ENCODE peak calls at places on chromosomes 6 and 20, in five cellular contexts. S, G, K, L and U are unnamed samples.

GRCh38 chr20:45347936-45348809 is at the start of gene SDC4:
- DNase-seq in S (no peak), G (peak), K (peak), L (peak), U (no peak)

GRCh38 chr6:6629416-6629815 is 40.9 kb downstream of the LY86 start:
- DNase-seq in S (no peak), G (no peak), K (no peak), L (no peak), U (no peak)

GRCh38 chr20:62953839-62954703 is 1.6 kb downstream of the SLC17A9 start:
- DNase-seq in S (peak), G (peak), K (peak), L (peak), U (peak)

GRCh38 chr6:66772785-66773184 is 1065.8 kb upstream of the EYS start:
- DNase-seq in S (no peak), G (no peak), K (no peak), L (no peak), U (no peak)

GRCh38 chr6:166757226-166758135 is 130.4 kb upstream of the RPS6KA2 start:
- DNase-seq in S (no peak), G (peak), K (no peak), L (no peak), U (peak)

GRCh38 chr6:3271756-3272155 is 13.0 kb downstream of the PSMG4 start:
- DNase-seq in S (no peak), G (no peak), K (no peak), L (no peak), U (no peak)

GRCh38 chr6:32192608-32193039 is at the start of gene GPSM3:
- DNase-seq in S (peak), G (peak), K (peak), L (peak), U (peak)

GRCh38 chr6:153208706-153209105 is 77.6 kb upstream of the RGS17 start:
- DNase-seq in S (no peak), G (no peak), K (no peak), L (no peak), U (no peak)

GRCh38 chr6:135488023-135488422 is 9.5 kb downstream of the AHI1 start:
- DNase-seq in S (no peak), G (no peak), K (no peak), L (no peak), U (no peak)

GRCh38 chr20:48238781-48239180 is 453.5 kb upstream of the SULF2 start:
- DNase-seq in S (no peak), G (no peak), K (peak), L (no peak), U (no peak)

GRCh38 chr20:23083553-23084220 is 2.4 kb downstream of the CD93 start:
- DNase-seq in S (no peak), G (no peak), K (no peak), L (no peak), U (no peak)

GRCh38 chr6:46078294-46078693 is 51.5 kb upstream of the ENPP4 start:
- DNase-seq in S (no peak), G (no peak), K (no peak), L (no peak), U (no peak)

GRCh38 chr6:160974304-160974771 is 17.2 kb upstream of the MAP3K4 start:
- DNase-seq in S (no peak), G (no peak), K (peak), L (no peak), U (no peak)

GRCh38 chr6:160911949-160912348 is 79.6 kb upstream of the MAP3K4 start:
- DNase-seq in S (no peak), G (no peak), K (no peak), L (no peak), U (no peak)

GRCh38 chr20:52683761-52684160 is 288.4 kb upstream of the TSHZ2 start:
- DNase-seq in S (no peak), G (no peak), K (no peak), L (no peak), U (no peak)

GRCh38 chr6:15433517-15433874 is 187.6 kb downstream of the JARID2 start:
- DNase-seq in S (no peak), G (no peak), K (no peak), L (no peak), U (no peak)

GRCh38 chr20:50572922-50573777 is 63.0 kb downstream of the PTPN1 start:
- DNase-seq in S (no peak), G (peak), K (peak), L (no peak), U (no peak)

GRCh38 chr20:50980851-50981713 is 22.5 kb downstream of the MOCS3 start:
- DNase-seq in S (peak), G (peak), K (no peak), L (peak), U (peak)

GRCh38 chr6:34104186-34104585 is 41.7 kb downstream of the GRM4 start:
- DNase-seq in S (no peak), G (no peak), K (no peak), L (no peak), U (no peak)

GRCh38 chr6:28980137-28980796 is 24.8 kb downstream of the ZNF311 start:
- DNase-seq in S (no peak), G (no peak), K (no peak), L (no peak), U (no peak)
- H3K4me3 ChIP-seq in S (peak), G (peak), K (no peak), L (peak), U (peak)

GRCh38 chr6:155442562-155442961 is 13.1 kb downstream of the NOX3 start:
- DNase-seq in S (no peak), G (no peak), K (no peak), L (no peak), U (no peak)

GRCh38 chr6:155440758-155441157 is 14.9 kb downstream of the NOX3 start:
- DNase-seq in S (no peak), G (no peak), K (no peak), L (no peak), U (no peak)

GRCh38 chr6:155443168-155443567 is 12.5 kb downstream of the NOX3 start:
- DNase-seq in S (no peak), G (no peak), K (no peak), L (no peak), U (no peak)

GRCh38 chr6:155436981-155437749 is 18.5 kb downstream of the NOX3 start:
- DNase-seq in S (no peak), G (no peak), K (no peak), L (no peak), U (no peak)

DNA sequence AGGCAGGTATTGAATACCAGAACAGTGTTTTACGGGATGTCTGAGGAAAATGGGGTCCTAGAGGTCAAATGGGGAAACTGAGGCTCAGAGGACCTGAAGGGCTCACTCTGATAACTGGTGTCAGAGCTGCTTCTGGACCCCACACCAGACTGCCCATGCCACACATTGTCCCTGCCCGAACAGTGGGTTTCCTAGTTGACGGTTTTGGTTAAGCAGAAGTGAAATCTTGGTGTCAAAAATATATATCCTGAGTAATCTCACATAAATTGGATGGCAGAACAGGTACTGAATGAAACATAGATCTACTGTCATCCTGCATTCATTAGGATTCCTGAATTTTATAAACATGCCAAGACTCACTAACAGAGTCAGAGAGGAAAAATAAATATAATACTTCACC is 16.3 kb downstream of the NOX3 start:
- DNase-seq in S (peak), G (no peak), K (no peak), L (no peak), U (no peak)
- H3K4me3 ChIP-seq in S (no peak), G (no peak), K (no peak), L (no peak), U (no peak)

GRCh38 chr20:58851969-58852458 is 502 bp upstream of the GNAS start:
- DNase-seq in S (no peak), G (no peak), K (no peak), L (no peak), U (no peak)
- H3K4me3 ChIP-seq in S (no peak), G (peak), K (no peak), L (peak), U (no peak)

DNA sequence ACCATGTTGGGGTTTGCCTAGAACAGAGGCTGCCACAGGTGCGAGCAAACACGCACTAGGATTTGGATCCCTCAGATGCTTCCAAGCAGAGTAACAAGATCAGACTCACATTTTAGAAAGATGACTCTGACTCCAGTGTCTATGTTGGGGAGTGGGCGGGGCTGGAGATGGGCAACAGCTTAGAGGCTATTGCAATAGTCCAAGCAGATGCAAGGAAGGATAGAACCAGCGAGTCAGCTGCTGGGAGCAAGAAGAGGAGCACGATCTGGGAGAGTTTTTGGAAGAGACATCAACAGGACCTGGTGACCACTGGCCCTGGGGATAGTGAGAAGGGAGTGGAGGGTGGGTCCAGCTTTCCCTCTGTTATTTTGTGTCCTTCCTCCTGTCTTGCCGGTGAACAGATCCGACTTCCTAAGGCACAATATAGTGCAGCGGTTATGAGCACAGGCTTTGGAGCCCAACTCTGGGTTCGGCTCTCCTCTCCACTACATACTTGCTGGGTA is 52.7 kb downstream of the FGD2 start:
- DNase-seq in S (no peak), G (no peak), K (no peak), L (no peak), U (no peak)
- H3K4me3 ChIP-seq in S (no peak), G (no peak), K (no peak), L (no peak), U (no peak)

GRCh38 chr6:36581716-36582115 is 12.4 kb upstream of the SRSF3 start:
- DNase-seq in S (no peak), G (no peak), K (no peak), L (no peak), U (no peak)

GRCh38 chr6:36577298-36577697 is 16.9 kb upstream of the SRSF3 start:
- DNase-seq in S (no peak), G (no peak), K (peak), L (no peak), U (no peak)

GRCh38 chr6:36576573-36576972 is 17.6 kb upstream of the SRSF3 start:
- DNase-seq in S (no peak), G (no peak), K (peak), L (no peak), U (no peak)

GRCh38 chr6:36580184-36580526 is 14.0 kb upstream of the SRSF3 start:
- DNase-seq in S (no peak), G (no peak), K (no peak), L (no peak), U (no peak)

DNA sequence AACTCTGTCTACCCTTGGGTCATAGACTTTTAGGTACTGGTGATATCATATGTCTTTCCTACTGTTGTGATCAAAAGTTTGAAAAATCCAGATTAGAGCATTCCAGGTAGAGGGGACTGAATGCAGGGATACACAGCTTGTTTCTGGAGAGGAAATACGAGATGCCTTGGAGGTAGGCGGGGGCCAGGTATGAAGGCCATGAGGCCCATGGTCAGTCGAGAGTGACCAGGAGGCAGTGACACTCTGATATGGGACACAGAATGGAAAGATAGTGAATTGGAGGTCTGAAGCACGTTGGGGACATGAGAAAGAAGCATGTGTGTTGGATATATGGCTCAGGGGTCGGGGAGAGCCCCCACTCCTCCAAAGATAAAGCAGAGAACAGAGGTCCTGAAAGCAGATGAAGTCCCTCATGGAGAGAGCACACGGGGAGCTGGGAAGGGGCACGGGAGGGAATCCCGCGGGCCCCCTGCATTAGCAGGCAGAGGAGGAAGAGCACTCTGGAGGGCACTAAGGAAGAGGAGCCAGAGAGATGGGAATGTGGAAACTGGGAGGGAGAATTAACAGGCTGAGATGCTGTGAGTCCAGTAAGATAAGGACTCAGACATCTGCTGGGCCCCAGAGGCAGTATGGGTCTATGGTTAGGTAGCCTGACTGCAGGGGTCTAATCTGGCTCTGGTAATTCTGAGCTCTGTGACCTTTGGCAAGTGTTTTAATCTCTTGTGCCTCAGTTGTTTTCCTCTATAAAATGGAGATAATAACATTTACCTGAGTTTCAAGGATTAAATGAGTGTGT is 15.9 kb upstream of the SRSF3 start:
- DNase-seq in S (no peak), G (no peak), K (no peak), L (no peak), U (no peak)
- H3K4me3 ChIP-seq in S (no peak), G (no peak), K (no peak), L (no peak), U (no peak)

GRCh38 chr20:2705931-2706645 is 13.5 kb downstream of the EBF4 start:
- DNase-seq in S (no peak), G (peak), K (no peak), L (no peak), U (no peak)

GRCh38 chr20:2708073-2708415 is 15.5 kb downstream of the EBF4 start:
- DNase-seq in S (no peak), G (peak), K (no peak), L (no peak), U (no peak)

GRCh38 chr20:2707353-2708072 is 14.9 kb downstream of the EBF4 start:
- DNase-seq in S (no peak), G (peak), K (no peak), L (no peak), U (no peak)

GRCh38 chr20:2708665-2709064 is 16.1 kb downstream of the EBF4 start:
- DNase-seq in S (no peak), G (no peak), K (no peak), L (no peak), U (no peak)

GRCh38 chr20:2706688-2707352 is 14.2 kb downstream of the EBF4 start:
- DNase-seq in S (no peak), G (peak), K (no peak), L (no peak), U (no peak)
- H3K4me3 ChIP-seq in S (no peak), G (no peak), K (no peak), L (no peak), U (no peak)

DNA sequence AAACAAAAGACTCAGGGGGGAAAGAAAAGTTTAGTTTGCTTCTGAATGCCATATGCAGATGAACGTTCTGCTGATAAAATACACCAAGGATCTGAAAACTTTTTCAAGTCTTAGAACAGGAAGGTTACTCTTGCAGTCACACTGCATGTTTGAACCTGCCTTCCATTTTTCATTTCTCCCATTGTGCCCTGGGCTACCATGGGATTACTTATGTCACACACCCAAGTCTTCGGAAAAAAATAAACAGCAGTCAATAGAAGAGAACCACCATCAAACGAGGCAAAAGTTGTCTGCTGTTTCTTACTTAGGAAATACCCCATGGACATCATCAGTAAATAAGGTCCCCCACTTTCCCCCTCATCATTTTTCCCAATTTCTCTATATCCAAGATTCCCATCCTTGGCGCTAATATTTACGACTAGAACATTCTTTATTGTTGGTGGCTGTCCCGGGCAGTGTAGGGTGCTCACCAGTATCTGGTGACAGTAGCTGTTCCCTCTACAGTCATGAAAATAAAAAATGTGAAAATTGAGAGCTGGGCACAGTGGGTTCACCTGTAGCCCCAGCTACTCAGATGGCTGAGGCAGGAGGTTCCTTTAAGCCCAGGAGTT is 202.5 kb downstream of the BCAS1 start:
- DNase-seq in S (peak), G (no peak), K (no peak), L (no peak), U (no peak)
- H3K4me3 ChIP-seq in S (peak), G (no peak), K (no peak), L (no peak), U (no peak)